ENCODE peak calls at places on chromosomes 11 and 22, in four cellular contexts. X, N, A and J are unnamed samples.

GRCh38 chr11:117670443-117670842 is 126.6 kb downstream of the DSCAML1 start:
- DNase-seq in X (no peak), N (no peak), A (no peak), J (no peak)

GRCh38 chr11:27196040-27196897 is 155.7 kb downstream of the BBOX1 start:
- DNase-seq in X (no peak), N (no peak), A (no peak), J (no peak)

GRCh38 chr11:34162856-34163255 is 57.4 kb downstream of the NAT10 start:
- DNase-seq in X (no peak), N (no peak), A (no peak), J (no peak)

GRCh38 chr11:106063009-106063408 is 14.1 kb downstream of the KBTBD3 start:
- DNase-seq in X (no peak), N (no peak), A (no peak), J (no peak)

GRCh38 chr11:82505384-82505783 is 228.3 kb downstream of the FAM181B start:
- DNase-seq in X (no peak), N (no peak), A (no peak), J (no peak)

GRCh38 chr11:11082651-11083050 is 224.8 kb upstream of the ZBED5 start:
- DNase-seq in X (no peak), N (no peak), A (no peak), J (no peak)

GRCh38 chr11:103773059-103773458 is 263.4 kb upstream of the DDI1 start:
- DNase-seq in X (no peak), N (no peak), A (no peak), J (peak)

GRCh38 chr11:75796091-75796435 is 18.9 kb upstream of the UVRAG start:
- DNase-seq in X (no peak), N (peak), A (no peak), J (no peak)

GRCh38 chr22:43211941-43212433 is 25.1 kb upstream of the TTLL12 start:
- DNase-seq in X (no peak), N (no peak), A (no peak), J (no peak)

GRCh38 chr11:18731949-18732821 is 6.2 kb upstream of the IGSF22 start:
- DNase-seq in X (peak), N (peak), A (peak), J (no peak)

GRCh38 chr11:61541568-61541967 is 33.0 kb downstream of the LRRC10B start:
- DNase-seq in X (no peak), N (peak), A (no peak), J (peak)

GRCh38 chr22:20844055-20845037 is 14.3 kb downstream of the PI4KA start:
- DNase-seq in X (no peak), N (no peak), A (no peak), J (no peak)

GRCh38 chr11:18144243-18144642 is 11.9 kb downstream of the MRGPRX3 start:
- DNase-seq in X (no peak), N (peak), A (no peak), J (no peak)

GRCh38 chr22:26667140-26667539 is 9.8 kb downstream of the MIAT start:
- DNase-seq in X (no peak), N (no peak), A (no peak), J (no peak)

GRCh38 chr11:15776387-15776786 is 580.0 kb downstream of the SOX6 start:
- DNase-seq in X (no peak), N (no peak), A (no peak), J (no peak)

GRCh38 chr11:93737904-93738612 is 3.2 kb downstream of the TAF1D start:
- DNase-seq in X (no peak), N (peak), A (no peak), J (no peak)

GRCh38 chr22:23070418-23071162 is at the start of gene GNAZ:
- DNase-seq in X (no peak), N (peak), A (peak), J (no peak)

GRCh38 chr22:37062657-37063381 is 11.3 kb downstream of the KCTD17 start:
- DNase-seq in X (no peak), N (no peak), A (no peak), J (no peak)

GRCh38 chr11:47002366-47002765 is 65.8 kb downstream of the CSTPP1 start:
- DNase-seq in X (no peak), N (no peak), A (no peak), J (no peak)

GRCh38 chr11:65516135-65516968 is 8.5 kb upstream of the SCYL1 start:
- DNase-seq in X (no peak), N (no peak), A (no peak), J (no peak)

GRCh38 chr11:37040921-37041320 is 442.9 kb upstream of the RAG2 start:
- DNase-seq in X (no peak), N (no peak), A (no peak), J (no peak)

GRCh38 chr22:35335936-35336781 is 36.5 kb downstream of the TOM1 start:
- DNase-seq in X (peak), N (no peak), A (no peak), J (no peak)

GRCh38 chr11:81007046-81007445 is 1566.2 kb upstream of the TENM4 start:
- DNase-seq in X (no peak), N (no peak), A (no peak), J (no peak)

GRCh38 chr11:26575946-26576345 is 3.9 kb upstream of the MUC15 start:
- DNase-seq in X (no peak), N (no peak), A (no peak), J (no peak)

GRCh38 chr22:36386900-36387663 is 685 bp downstream of the MYH9 start:
- DNase-seq in X (peak), N (peak), A (no peak), J (no peak)